ENCODE peak calls at places on chromosomes 16 and 17, in five cellular contexts. O is A549, T is IMR-90, H is H1, Y is K562. Z is an unnamed sample.

GRCh38 chr17:74089869-74090464 is 113.5 kb upstream of the RPL38 start:
- DNase-seq in O (peak; percentile 52), T (no peak), H (peak; percentile 61), Y (peak; percentile 67), Z (peak; percentile 11)

GRCh38 chr16:67104061-67104460 is 5.7 kb upstream of the PHAF1 start:
- DNase-seq in O (no peak), T (peak; percentile 23), H (no peak), Y (no peak), Z (no peak)

GRCh38 chr17:39400547-39401411 is 647 bp downstream of the FBXL20 start:
- DNase-seq in O (no peak), T (no peak), H (no peak), Y (no peak), Z (no peak)

GRCh38 chr17:38449364-38449763 is 21.1 kb downstream of the ARHGAP23 start:
- DNase-seq in O (no peak), T (no peak), H (no peak), Y (no peak), Z (no peak)

GRCh38 chr17:29844339-29845048 is 85.5 kb downstream of the SSH2 start:
- DNase-seq in O (no peak), T (no peak), H (no peak), Y (peak; percentile 12), Z (no peak)

GRCh38 chr16:1677942-1678499 is at the start of gene JPT2:
- DNase-seq in O (peak; percentile 95), T (peak; percentile 95), H (peak; percentile 88), Y (peak; percentile 99), Z (peak; percentile 84)

GRCh38 chr17:70804161-70804560 is 634.8 kb downstream of the KCNJ2 start:
- DNase-seq in O (no peak), T (peak; percentile 61), H (no peak), Y (no peak), Z (no peak)

GRCh38 chr16:88536971-88537751 is 33.0 kb upstream of the ZC3H18 start:
- DNase-seq in O (peak; percentile 49), T (no peak), H (no peak), Y (no peak), Z (no peak)

GRCh38 chr17:20145567-20145966 is 136.4 kb downstream of the SPECC1 start:
- DNase-seq in O (no peak), T (no peak), H (no peak), Y (no peak), Z (no peak)

GRCh38 chr17:80257716-80258213 is 2.9 kb upstream of the RNF213 start:
- DNase-seq in O (no peak), T (no peak), H (no peak), Y (no peak), Z (no peak)

GRCh38 chr17:231966-232807 is 50.7 kb upstream of the DOC2B start:
- DNase-seq in O (no peak), T (no peak), H (no peak), Y (no peak), Z (no peak)
- TF ChIP-seq CEBPB in O (no peak), T (no peak), H (no peak), Y (no peak), Z (no peak)

DNA sequence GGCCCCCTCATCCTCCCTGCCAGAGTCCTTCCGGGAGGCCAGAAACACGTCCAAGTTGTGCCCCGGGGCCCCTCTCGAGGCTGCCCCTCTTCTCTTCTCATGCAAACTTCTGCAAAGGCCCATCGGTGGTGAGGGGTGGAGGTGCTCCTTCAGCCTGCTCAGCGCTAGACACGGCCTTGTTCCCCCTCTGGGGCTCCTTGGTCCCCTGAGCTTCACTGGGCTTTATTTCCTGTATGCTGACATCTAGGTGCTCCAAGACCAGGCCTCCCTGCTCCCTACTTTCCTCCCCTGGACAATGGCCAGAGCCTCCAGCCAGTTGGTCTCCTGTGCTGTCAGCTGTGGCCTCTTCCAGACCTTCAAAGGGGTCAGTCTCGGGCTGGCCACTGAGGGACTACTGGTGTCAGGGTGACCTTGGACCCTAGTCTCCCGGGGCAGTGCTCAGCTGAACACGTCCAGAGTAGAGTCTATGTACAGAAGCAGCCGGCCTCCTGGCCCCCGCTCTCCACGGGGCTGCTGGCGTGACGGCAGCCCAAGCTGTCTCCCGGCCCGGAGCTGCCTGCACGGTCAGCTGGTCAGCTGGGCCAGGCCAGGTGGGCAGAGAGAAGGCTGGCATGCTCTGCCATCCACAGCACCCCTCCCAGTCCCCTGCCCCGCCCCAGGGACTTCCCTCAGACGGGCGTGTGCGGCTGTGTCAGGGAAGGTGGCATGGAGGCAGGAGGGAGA is 1.7 kb upstream of the PRR35 start:
- DNase-seq in O (no peak), T (no peak), H (no peak), Y (no peak), Z (no peak)
- H3K27ac ChIP-seq in O (no peak overlapping the region), T (no peak overlapping the region), H (no peak overlapping the region), Y (no peak overlapping the region), Z (no peak overlapping the region)

GRCh38 chr17:41575336-41575735 is 3.5 kb upstream of the KRT9 start:
- DNase-seq in O (no peak), T (no peak), H (no peak), Y (no peak), Z (no peak)
- TF ChIP-seq CEBPB in O (no peak), T (no peak), H (no peak), Y (no peak), Z (no peak)

GRCh38 chr17:353213-353837 is 718 bp upstream of the RPH3AL start:
- DNase-seq in O (peak; percentile 32), T (no peak), H (no peak), Y (no peak), Z (no peak)
- H3K27ac ChIP-seq in O (peak overlapping the region; percentile 97), T (no peak overlapping the region), H (no peak overlapping the region), Y (no peak overlapping the region), Z (no peak overlapping the region)

GRCh38 chr16:27795992-27796614 is 246.2 kb downstream of the KATNIP start:
- DNase-seq in O (no peak), T (peak; percentile 31), H (peak; percentile 21), Y (peak; percentile 63), Z (no peak)
- TF ChIP-seq CEBPB in O (no peak), T (no peak), H (no peak), Y (no peak), Z (no peak)